ENCODE peak calls at places on chromosomes 5 and 9, in seven cellular contexts. One of them, this sample, is unnamed.

GRCh38 chr9:72857632-72858011 is 95.2 kb downstream of the ALDH1A1 start:
- DNase-seq in transverse colon: no peak
- DNase-seq in K562: no peak
- DNase-seq in body of pancreas: no peak
- DNase-seq in HepG2: no peak
- DNase-seq in HCT116: no peak
- DNase-seq in upper lobe of left lung: no peak
- DNase-seq in this sample: no peak

GRCh38 chr5:79031481-79031867 is 38.0 kb downstream of the DMGDH start:
- DNase-seq in transverse colon: no peak
- DNase-seq in body of pancreas: no peak
- DNase-seq in HCT116: no peak
- DNase-seq in K562: no peak
- DNase-seq in upper lobe of left lung: no peak
- DNase-seq in HepG2: peak; percentile 10
- DNase-seq in this sample: no peak

GRCh38 chr9:20619492-20619860 is 2.8 kb downstream of the MLLT3 start:
- DNase-seq in transverse colon: no peak
- DNase-seq in upper lobe of left lung: no peak
- DNase-seq in body of pancreas: no peak
- DNase-seq in K562: no peak
- DNase-seq in HepG2: no peak
- DNase-seq in HCT116: no peak
- DNase-seq in this sample: no peak

GRCh38 chr5:13985736-13986418 is 41.4 kb upstream of the DNAH5 start:
- DNase-seq in K562: no peak
- DNase-seq in transverse colon: no peak
- DNase-seq in upper lobe of left lung: no peak
- DNase-seq in HepG2: peak; percentile 42
- DNase-seq in HCT116: peak; percentile 13
- DNase-seq in body of pancreas: peak; percentile 27
- DNase-seq in this sample: peak; percentile 18

GRCh38 chr5:100505984-100506670 is 29.0 kb upstream of the FAM174A start:
- DNase-seq in HepG2: no peak
- DNase-seq in transverse colon: no peak
- DNase-seq in K562: no peak
- DNase-seq in HCT116: peak; percentile 31
- DNase-seq in body of pancreas: no peak
- DNase-seq in upper lobe of left lung: no peak
- DNase-seq in this sample: no peak

GRCh38 chr5:8831854-8832253 is 714.0 kb downstream of the SEMA5A start:
- DNase-seq in transverse colon: no peak
- DNase-seq in K562: no peak
- DNase-seq in HCT116: no peak
- DNase-seq in HepG2: no peak
- DNase-seq in body of pancreas: no peak
- DNase-seq in upper lobe of left lung: no peak
- DNase-seq in this sample: no peak

GRCh38 chr5:90585337-90585986 is 26.9 kb downstream of the ADGRV1 start:
- DNase-seq in body of pancreas: no peak
- DNase-seq in transverse colon: no peak
- DNase-seq in HepG2: no peak
- DNase-seq in K562: no peak
- DNase-seq in HCT116: no peak
- DNase-seq in upper lobe of left lung: no peak
- DNase-seq in this sample: no peak

GRCh38 chr9:125240649-125240999 is 519 bp downstream of the HSPA5 start:
- DNase-seq in K562: peak; percentile 28
- DNase-seq in HCT116: no peak
- DNase-seq in HepG2: peak; percentile 19
- DNase-seq in body of pancreas: peak; percentile 64
- DNase-seq in transverse colon: peak; percentile 54
- DNase-seq in upper lobe of left lung: no peak
- DNase-seq in this sample: peak; percentile 76

GRCh38 chr9:17342696-17343095 is 207.9 kb downstream of the CNTLN start:
- DNase-seq in upper lobe of left lung: no peak
- DNase-seq in K562: no peak
- DNase-seq in body of pancreas: no peak
- DNase-seq in HepG2: no peak
- DNase-seq in transverse colon: no peak
- DNase-seq in HCT116: no peak
- DNase-seq in this sample: no peak

GRCh38 chr9:135961277-135961705 is at the start of gene UBAC1:
- DNase-seq in body of pancreas: peak; percentile 95
- DNase-seq in K562: peak; percentile 96
- DNase-seq in HCT116: peak; percentile 90
- DNase-seq in upper lobe of left lung: peak; percentile 100
- DNase-seq in HepG2: peak; percentile 87
- DNase-seq in transverse colon: peak; percentile 97
- DNase-seq in this sample: peak; percentile 98
- TF ChIP-seq POLR2A in body of pancreas: no peak
- TF ChIP-seq POLR2A in K562: no peak
- TF ChIP-seq POLR2A in HCT116: no peak
- TF ChIP-seq POLR2A in upper lobe of left lung: no peak
- TF ChIP-seq POLR2A in HepG2: no peak
- TF ChIP-seq POLR2A in transverse colon: no peak
- TF ChIP-seq POLR2A in this sample: no peak

DNA sequence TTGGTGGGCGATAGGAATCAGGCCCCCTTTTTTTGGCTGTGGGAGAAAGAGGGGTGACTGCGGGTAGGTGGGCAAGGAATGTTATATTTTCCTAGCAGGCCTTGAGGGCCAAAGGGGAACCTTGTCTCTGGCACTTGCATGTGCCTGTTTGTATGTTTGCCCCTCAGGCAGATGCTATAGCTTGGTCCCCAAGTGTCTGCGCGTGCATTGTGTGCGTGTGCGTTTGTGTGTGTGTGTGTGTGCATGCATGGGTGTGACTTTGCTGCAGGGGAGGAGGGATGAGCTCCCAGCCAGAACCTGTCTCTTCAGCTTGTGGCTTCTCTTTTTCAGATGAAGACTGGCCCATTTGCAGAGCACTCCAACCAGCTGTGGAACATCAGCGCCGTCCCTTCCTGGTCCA is 30.9 kb downstream of the PTPA start:
- DNase-seq in body of pancreas: no peak
- DNase-seq in K562: no peak
- DNase-seq in upper lobe of left lung: no peak
- DNase-seq in HCT116: no peak
- DNase-seq in transverse colon: no peak
- DNase-seq in HepG2: no peak
- DNase-seq in this sample: no peak
- H3K4me1 ChIP-seq in body of pancreas: peaks cover 76% of the 10 kb centered on the region
- H3K4me1 ChIP-seq in K562: peaks cover 62% of the 10 kb centered on the region
- H3K4me1 ChIP-seq in upper lobe of left lung: peaks cover 85% of the 10 kb centered on the region
- H3K4me1 ChIP-seq in HCT116: peaks cover 42% of the 10 kb centered on the region
- H3K4me1 ChIP-seq in transverse colon: peaks cover 53% of the 10 kb centered on the region
- H3K4me1 ChIP-seq in HepG2: peaks cover 64% of the 10 kb centered on the region
- H3K4me1 ChIP-seq in this sample: peaks cover 89% of the 10 kb centered on the region

GRCh38 chr9:21965401-21965951 is 28.7 kb downstream of the CDKN2A start:
- DNase-seq in K562: no peak
- DNase-seq in body of pancreas: peak; percentile 61
- DNase-seq in transverse colon: peak; percentile 70
- DNase-seq in upper lobe of left lung: peak; percentile 77
- DNase-seq in HCT116: no peak
- DNase-seq in HepG2: peak; percentile 45
- DNase-seq in this sample: peak; percentile 46
- TF ChIP-seq CTCF in K562: no peak
- TF ChIP-seq CTCF in body of pancreas: peak; percentile 21
- TF ChIP-seq CTCF in transverse colon: peak; percentile 31
- TF ChIP-seq CTCF in upper lobe of left lung: no peak
- TF ChIP-seq CTCF in HCT116: peak; percentile 24
- TF ChIP-seq CTCF in HepG2: peak; percentile 77
- TF ChIP-seq CTCF in this sample: peak; percentile 21

DNA sequence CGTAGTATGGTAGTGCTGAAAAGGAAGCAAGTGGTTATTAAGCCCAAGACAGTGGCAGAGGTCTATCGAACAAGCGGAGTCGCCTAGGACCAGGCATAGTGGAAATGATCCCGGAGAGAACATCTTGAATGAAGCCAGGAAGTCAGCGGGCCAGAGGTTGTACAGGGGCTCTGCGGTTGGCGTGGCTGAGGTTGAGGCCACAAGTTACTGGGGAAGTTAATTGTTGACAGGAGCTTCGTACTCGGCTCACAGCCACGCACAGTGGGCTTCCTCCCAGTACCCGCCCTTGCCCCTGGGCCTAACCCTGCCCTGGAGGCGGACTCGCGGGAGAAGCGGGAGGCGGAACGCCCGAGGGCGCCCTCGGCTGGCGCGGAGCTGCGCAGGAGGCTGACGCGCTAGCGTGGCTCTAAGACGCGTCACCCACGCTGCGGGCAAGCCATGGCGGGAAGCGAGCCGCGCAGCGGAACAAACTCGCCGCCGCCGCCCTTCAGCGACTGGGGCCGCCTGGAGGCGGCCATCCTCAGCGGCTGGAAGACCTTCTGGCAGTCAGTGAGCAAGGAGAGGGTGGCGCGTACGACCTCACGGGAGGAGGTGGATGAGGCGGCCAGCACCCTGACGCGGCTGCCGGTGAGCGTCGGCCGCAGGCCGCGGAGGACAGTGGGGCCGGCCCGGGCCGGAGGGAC is at the start of gene FBXO4:
- DNase-seq in HepG2: peak; percentile 71
- DNase-seq in HCT116: peak; percentile 61
- DNase-seq in K562: peak; percentile 87
- DNase-seq in transverse colon: peak; percentile 88
- DNase-seq in body of pancreas: peak; percentile 89
- DNase-seq in upper lobe of left lung: peak; percentile 98
- DNase-seq in this sample: peak; percentile 75
- TF ChIP-seq POLR2A in HepG2: peak; percentile 82
- TF ChIP-seq POLR2A in HCT116: peak; percentile 81
- TF ChIP-seq POLR2A in K562: peak; percentile 94
- TF ChIP-seq POLR2A in transverse colon: peak; percentile 83
- TF ChIP-seq POLR2A in body of pancreas: peak; percentile 95
- TF ChIP-seq POLR2A in upper lobe of left lung: peak; percentile 90
- TF ChIP-seq POLR2A in this sample: peak; percentile 74

DNA sequence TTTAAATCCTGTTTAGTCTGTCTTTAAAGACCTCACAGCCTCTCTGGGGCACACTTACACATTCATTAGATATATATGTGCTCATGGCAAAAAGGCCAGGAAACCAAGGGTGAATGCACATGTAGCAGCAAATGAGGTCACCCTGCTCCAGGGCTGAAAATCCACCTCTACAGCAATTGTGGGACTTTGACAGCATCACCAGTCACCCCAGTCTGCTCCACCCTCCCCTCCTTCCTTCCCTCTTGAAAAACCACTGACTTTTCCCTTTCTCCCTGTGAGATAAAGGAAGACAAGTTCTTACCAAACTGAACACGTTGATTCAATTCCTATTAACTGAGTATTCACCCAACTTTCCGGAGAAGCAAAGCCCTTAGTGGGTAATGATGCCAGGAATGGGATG is 15.2 kb upstream of the SH3RF2 start:
- DNase-seq in body of pancreas: no peak
- DNase-seq in HCT116: no peak
- DNase-seq in upper lobe of left lung: no peak
- DNase-seq in HepG2: no peak
- DNase-seq in transverse colon: no peak
- DNase-seq in K562: no peak
- DNase-seq in this sample: no peak
- H3K4me1 ChIP-seq in body of pancreas: no peaks in the 10 kb centered on the region
- H3K4me1 ChIP-seq in HCT116: peaks cover 12% of the 10 kb centered on the region
- H3K4me1 ChIP-seq in upper lobe of left lung: no peaks in the 10 kb centered on the region
- H3K4me1 ChIP-seq in HepG2: peaks cover 22% of the 10 kb centered on the region
- H3K4me1 ChIP-seq in transverse colon: no peaks in the 10 kb centered on the region
- H3K4me1 ChIP-seq in K562: no peaks in the 10 kb centered on the region
- H3K4me1 ChIP-seq in this sample: no peaks in the 10 kb centered on the region

GRCh38 chr5:130476325-130476724 is 572.1 kb downstream of the CHSY3 start:
- DNase-seq in HepG2: no peak
- DNase-seq in transverse colon: no peak
- DNase-seq in body of pancreas: no peak
- DNase-seq in HCT116: no peak
- DNase-seq in K562: no peak
- DNase-seq in upper lobe of left lung: no peak
- DNase-seq in this sample: no peak

DNA sequence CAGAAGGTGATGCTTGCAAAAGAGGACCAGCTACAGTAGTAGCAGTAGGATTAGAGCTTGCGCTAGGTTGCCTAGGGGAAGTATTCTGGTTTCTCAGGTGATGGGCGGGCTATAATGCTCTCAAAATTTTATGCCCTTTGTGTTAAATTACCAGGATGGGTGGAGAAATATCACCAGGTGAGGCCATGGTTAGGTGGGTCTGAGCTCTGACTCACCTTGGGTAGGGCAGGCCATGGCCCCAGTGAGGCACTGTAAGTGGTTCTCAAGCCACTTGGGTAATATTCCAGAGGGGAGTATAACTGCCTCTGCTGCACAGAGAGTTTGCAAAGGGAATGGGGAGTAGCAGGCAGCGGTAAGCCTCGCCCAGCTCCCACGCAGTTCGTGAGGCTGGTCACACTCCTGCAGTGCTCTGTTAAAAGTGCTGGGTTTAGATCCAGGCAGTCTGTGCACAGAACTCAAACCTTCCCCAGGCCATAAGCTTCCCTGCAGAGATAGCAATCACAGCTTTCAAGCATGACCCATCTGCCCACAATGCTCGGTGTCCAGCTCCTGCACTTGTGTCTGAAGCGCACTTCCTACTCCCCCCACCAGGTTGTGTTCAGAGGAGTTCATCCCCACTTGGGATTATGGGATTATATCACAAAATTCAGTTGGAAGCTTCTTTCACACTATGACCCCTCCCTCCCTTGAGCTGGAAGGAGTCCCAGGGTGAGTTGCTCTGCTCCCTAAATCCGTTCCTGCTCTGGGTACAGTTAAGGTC is 575.0 kb downstream of the CHSY3 start:
- DNase-seq in upper lobe of left lung: no peak
- DNase-seq in transverse colon: no peak
- DNase-seq in K562: no peak
- DNase-seq in HCT116: no peak
- DNase-seq in body of pancreas: no peak
- DNase-seq in HepG2: no peak
- DNase-seq in this sample: no peak
- TF ChIP-seq CTCF in upper lobe of left lung: no peak
- TF ChIP-seq CTCF in transverse colon: no peak
- TF ChIP-seq CTCF in K562: no peak
- TF ChIP-seq CTCF in HCT116: peak; percentile 32
- TF ChIP-seq CTCF in body of pancreas: no peak
- TF ChIP-seq CTCF in HepG2: no peak
- TF ChIP-seq CTCF in this sample: no peak